ENCODE peak calls at places on chromosomes 6 and 20, in seven cellular contexts. P, F, L, M, H, Z and O are unnamed samples.

GRCh38 chr6:8983202-8983688 is 547.9 kb upstream of the SLC35B3 start:
- DNase-seq in Z (peak), L (peak), P (peak), H (peak), M (peak), F (peak), O (peak)

GRCh38 chr6:77620290-77620882 is 32.5 kb upstream of the MEI4 start:
- DNase-seq in L (no peak), M (no peak), H (no peak), F (peak), Z (no peak), P (no peak), O (no peak)

GRCh38 chr20:43731469-43731868 is 4.7 kb upstream of the GTSF1L start:
- DNase-seq in M (no peak), P (no peak), H (no peak), L (no peak), Z (no peak), F (no peak), O (no peak)

GRCh38 chr20:54197621-54198604 is 10.0 kb upstream of the PFDN4 start:
- DNase-seq in P (no peak), M (peak), H (no peak), L (no peak), F (no peak), Z (no peak), O (peak)

GRCh38 chr20:23928788-23929187 is 49.2 kb upstream of the CST5 start:
- DNase-seq in P (peak), L (no peak), M (no peak), Z (no peak), F (no peak), H (peak), O (peak)

GRCh38 chr6:93454533-93454932 is 35.2 kb upstream of the EPHA7 start:
- DNase-seq in H (no peak), L (no peak), P (no peak), F (no peak), Z (peak), M (no peak), O (no peak)

GRCh38 chr20:58702859-58703648 is 10.5 kb downstream of the NPEPL1 start:
- DNase-seq in F (no peak), L (no peak), P (no peak), Z (no peak), H (no peak), M (no peak), O (peak)

GRCh38 chr6:145711372-145711771 is 23.9 kb downstream of the EPM2A start:
- DNase-seq in M (no peak), Z (no peak), P (no peak), L (no peak), H (no peak), F (no peak), O (no peak)

GRCh38 chr20:58251979-58252591 is 23.6 kb upstream of the ANKRD60 start:
- DNase-seq in P (no peak), H (no peak), F (no peak), M (no peak), Z (no peak), L (no peak), O (no peak)

GRCh38 chr20:13809855-13810254 is 25.0 kb downstream of the NDUFAF5 start:
- DNase-seq in P (no peak), F (no peak), M (no peak), L (no peak), H (no peak), Z (no peak), O (no peak)

GRCh38 chr20:48387675-48388074 is 440.1 kb downstream of the PREX1 start:
- DNase-seq in F (no peak), H (no peak), Z (no peak), L (no peak), P (no peak), M (no peak), O (no peak)

GRCh38 chr6:13282393-13283069 is 45.8 kb downstream of the TBC1D7 start:
- DNase-seq in H (no peak), M (no peak), Z (no peak), F (no peak), P (no peak), L (no peak), O (no peak)

GRCh38 chr6:134131530-134132139 is 79.2 kb upstream of the SLC2A12 start:
- DNase-seq in P (no peak), L (no peak), M (no peak), F (no peak), Z (no peak), H (no peak), O (no peak)

GRCh38 chr6:21381336-21381963 is 212.1 kb upstream of the SOX4 start:
- DNase-seq in M (no peak), L (no peak), H (no peak), Z (no peak), F (peak), P (no peak), O (no peak)

GRCh38 chr6:43878823-43879495 is 108.9 kb downstream of the VEGFA start:
- DNase-seq in Z (no peak), F (no peak), L (peak), H (no peak), P (no peak), M (no peak), O (no peak)

GRCh38 chr6:135182993-135183531 is 2.0 kb downstream of the MYB start:
- DNase-seq in F (peak), M (no peak), P (peak), H (peak), Z (no peak), L (no peak), O (peak)

GRCh38 chr20:50214226-50215024 is 23.8 kb downstream of the CEBPB start:
- DNase-seq in Z (no peak), L (no peak), M (no peak), F (no peak), H (no peak), P (no peak), O (no peak)

GRCh38 chr20:51176846-51177245 is 153.9 kb upstream of the KCNG1 start:
- DNase-seq in F (peak), L (no peak), H (no peak), P (no peak), Z (no peak), M (no peak), O (no peak)

GRCh38 chr20:41309817-41310216 is 7.7 kb downstream of the ZHX3 start:
- DNase-seq in Z (no peak), F (no peak), L (no peak), H (no peak), M (no peak), P (no peak), O (no peak)

GRCh38 chr6:84772428-84773132 is 8.2 kb upstream of the TBX18 start:
- DNase-seq in M (no peak), L (no peak), H (no peak), F (no peak), Z (no peak), P (no peak), O (no peak)

GRCh38 chr6:168494726-168495125 is 53.7 kb downstream of the SMOC2 start:
- DNase-seq in F (no peak), P (no peak), H (no peak), L (no peak), M (no peak), Z (no peak), O (no peak)

GRCh38 chr6:109059591-109060021 is 35.0 kb downstream of the SESN1 start:
- DNase-seq in P (no peak), F (no peak), H (no peak), L (no peak), M (no peak), Z (no peak), O (no peak)
- H3K4me3 ChIP-seq in P (no peak), F (no peak), H (no peak), L (peak), M (no peak), Z (no peak), O (no peak)

GRCh38 chr20:32285621-32286334 is 8.3 kb downstream of the KIF3B start:
- DNase-seq in H (no peak), P (peak), M (peak), F (no peak), L (no peak), Z (no peak), O (no peak)
- H3K4me3 ChIP-seq in H (no peak), P (no peak), M (peak), F (no peak), L (no peak), Z (no peak), O (no peak)

GRCh38 chr6:100700009-100700408 is 181.1 kb downstream of the ASCC3 start:
- DNase-seq in M (no peak), F (no peak), L (no peak), P (no peak), Z (no peak), H (no peak), O (no peak)

GRCh38 chr6:100704941-100705340 is 176.2 kb downstream of the ASCC3 start:
- DNase-seq in P (no peak), H (no peak), F (no peak), Z (no peak), M (no peak), L (no peak), O (no peak)

GRCh38 chr6:100706491-100706890 is 174.6 kb downstream of the ASCC3 start:
- DNase-seq in P (no peak), Z (no peak), M (no peak), H (no peak), F (no peak), L (no peak), O (no peak)

GRCh38 chr6:100701728-100702127 is 179.4 kb downstream of the ASCC3 start:
- DNase-seq in Z (no peak), H (no peak), L (no peak), F (no peak), M (no peak), P (no peak), O (no peak)
- H3K4me3 ChIP-seq in Z (no peak), H (no peak), L (no peak), F (no peak), M (no peak), P (no peak), O (no peak)

GRCh38 chr20:2692886-2693285 is 306 bp downstream of the EBF4 start:
- DNase-seq in Z (no peak), H (no peak), F (no peak), P (no peak), M (no peak), L (no peak), O (no peak)
- H3K4me3 ChIP-seq in Z (no peak), H (no peak), F (peak), P (no peak), M (no peak), L (peak), O (no peak)

GRCh38 chr6:138596126-138596525 is 96.8 kb upstream of the NHSL1 start:
- DNase-seq in L (no peak), H (no peak), F (no peak), Z (no peak), P (no peak), M (no peak), O (no peak)

GRCh38 chr6:138593100-138593877 is 94.0 kb upstream of the NHSL1 start:
- DNase-seq in F (no peak), L (no peak), H (no peak), M (peak), P (peak), Z (no peak), O (no peak)

GRCh38 chr6:138592698-138593097 is 93.4 kb upstream of the NHSL1 start:
- DNase-seq in L (no peak), M (peak), Z (no peak), P (no peak), F (no peak), H (no peak), O (no peak)

GRCh38 chr6:138594749-138595148 is 95.5 kb upstream of the NHSL1 start:
- DNase-seq in Z (no peak), P (no peak), F (no peak), H (no peak), M (no peak), L (no peak), O (no peak)

GRCh38 chr6:138594042-138594636 is 94.8 kb upstream of the NHSL1 start:
- DNase-seq in H (no peak), Z (no peak), P (no peak), L (no peak), M (no peak), F (no peak), O (no peak)
- H3K4me3 ChIP-seq in H (no peak), Z (no peak), P (no peak), L (no peak), M (no peak), F (no peak), O (no peak)

GRCh38 chr6:144110210-144110609 is 14.8 kb upstream of the SF3B5 start:
- DNase-seq in M (no peak), F (no peak), Z (no peak), H (no peak), P (no peak), L (no peak), O (no peak)
- H3K4me3 ChIP-seq in M (no peak), F (no peak), Z (no peak), H (no peak), P (no peak), L (no peak), O (no peak)

GRCh38 chr20:47318027-47318595 is 38.4 kb downstream of the ZMYND8 start:
- DNase-seq in P (no peak), F (peak), L (peak), H (peak), M (no peak), Z (peak), O (no peak)

GRCh38 chr20:47316776-47317126 is 39.7 kb downstream of the ZMYND8 start:
- DNase-seq in L (no peak), Z (no peak), M (no peak), H (peak), P (no peak), F (no peak), O (no peak)

GRCh38 chr20:47319517-47320252 is 36.8 kb downstream of the ZMYND8 start:
- DNase-seq in H (peak), F (peak), Z (peak), L (no peak), P (no peak), M (no peak), O (no peak)

GRCh38 chr20:47317127-47317895 is 39.2 kb downstream of the ZMYND8 start:
- DNase-seq in L (peak), Z (no peak), P (peak), M (no peak), H (peak), F (no peak), O (peak)

GRCh38 chr20:47318596-47319516 is 37.6 kb downstream of the ZMYND8 start:
- DNase-seq in L (peak), P (no peak), Z (no peak), H (peak), F (peak), M (no peak), O (peak)
- H3K4me3 ChIP-seq in L (peak), P (no peak), Z (peak), H (peak), F (no peak), M (no peak), O (peak)

GRCh38 chr6:138691595-138692057 is 81.9 kb upstream of the CCDC28A start:
- DNase-seq in F (no peak), M (no peak), L (no peak), H (no peak), Z (no peak), P (no peak), O (no peak)

GRCh38 chr6:138689849-138690248 is 83.7 kb upstream of the CCDC28A start:
- DNase-seq in Z (no peak), H (no peak), M (no peak), F (no peak), L (no peak), P (no peak), O (no peak)

GRCh38 chr6:138692058-138692977 is 81.3 kb upstream of the CCDC28A start:
- DNase-seq in Z (no peak), L (peak), H (peak), F (peak), M (no peak), P (peak), O (peak)

GRCh38 chr6:138692978-138693909 is 80.3 kb upstream of the CCDC28A start:
- DNase-seq in H (peak), M (no peak), P (peak), Z (peak), F (peak), L (peak), O (peak)

GRCh38 chr6:138690975-138691594 is 82.5 kb upstream of the CCDC28A start:
- DNase-seq in L (no peak), H (no peak), M (no peak), Z (no peak), F (no peak), P (no peak), O (no peak)
- H3K4me3 ChIP-seq in L (peak), H (peak), M (no peak), Z (peak), F (peak), P (no peak), O (peak)